ENCODE peak calls at places on chromosomes 1 and 21, in five cellular contexts. G, S, I, C and V are unnamed samples.

GRCh38 chr1:115135681-115136080 is 46.4 kb upstream of the TSPAN2 start:
- DNase-seq in G (no peak), S (no peak), I (no peak), C (no peak), V (no peak)

GRCh38 chr1:33137800-33138199 is 44.0 kb downstream of the TRIM62 start:
- DNase-seq in G (peak; percentile 47), S (peak; percentile 91), I (no peak), C (no peak), V (no peak)

GRCh38 chr1:116826818-116827606 is 72.8 kb downstream of the CD2 start:
- DNase-seq in G (no peak), S (no peak), I (no peak), C (no peak), V (peak; percentile 83)

GRCh38 chr1:87495147-87495546 is 166.5 kb downstream of the LMO4 start:
- DNase-seq in G (no peak), S (peak; percentile 59), I (no peak), C (no peak), V (no peak)

GRCh38 chr1:231315887-231316286 is 21.8 kb downstream of the EXOC8 start:
- DNase-seq in G (peak; percentile 24), S (peak; percentile 89), I (peak; percentile 66), C (no peak), V (no peak)

GRCh38 chr1:121515235-121515634 is 330.5 kb downstream of the SRGAP2C start:
- DNase-seq in G (no peak), S (no peak), I (no peak), C (no peak), V (no peak)

GRCh38 chr1:63010898-63011660 is 227.1 kb downstream of the ATG4C start:
- DNase-seq in G (no peak), S (no peak), I (no peak), C (no peak), V (no peak)

GRCh38 chr21:45109831-45110492 is 35.6 kb downstream of the ADARB1 start:
- DNase-seq in G (no peak), S (no peak), I (no peak), C (no peak), V (peak; percentile 46)

GRCh38 chr1:198147216-198147615 is 9.6 kb upstream of the NEK7 start:
- DNase-seq in G (no peak), S (no peak), I (no peak), C (no peak), V (no peak)

DNA sequence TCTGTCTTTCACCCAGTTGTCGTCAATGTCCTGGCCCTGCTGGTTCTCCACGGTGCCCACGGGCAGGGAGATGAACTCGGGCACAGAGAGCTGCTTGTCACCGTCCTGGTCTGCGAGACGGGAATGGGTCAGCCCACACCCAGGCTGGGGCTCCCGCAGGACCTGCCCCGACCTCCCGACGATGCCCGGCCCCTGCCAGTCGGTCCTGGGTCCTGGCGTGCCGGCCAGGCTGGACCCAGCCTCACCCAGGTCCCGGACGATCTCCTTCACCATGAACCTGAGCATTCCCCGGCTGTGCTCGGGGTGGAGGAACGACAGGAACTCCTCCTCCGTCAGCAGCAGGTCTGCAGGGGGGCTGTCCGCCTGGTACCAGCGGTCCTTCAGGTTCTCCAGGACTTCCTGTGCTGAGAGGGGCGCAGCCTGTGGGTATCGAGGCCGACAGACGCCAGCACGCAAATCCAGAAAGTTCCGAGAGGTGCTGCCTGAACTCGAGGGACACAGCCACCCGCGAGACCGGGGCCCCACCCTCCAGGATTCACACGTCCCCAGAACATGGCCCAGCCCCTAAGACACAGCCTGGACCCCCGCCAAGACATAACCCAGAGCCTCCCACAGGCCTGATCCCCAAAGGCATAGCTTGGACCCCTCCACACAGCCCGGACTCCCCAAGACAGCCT is 4.7 kb upstream of the TNFRSF4 start:
- DNase-seq in G (no peak), S (no peak), I (no peak), C (no peak), V (no peak)
- H3K36me3 ChIP-seq in G (peaks cover 36% of the 10 kb centered on the region), S (peaks cover 32% of the 10 kb centered on the region), I (peaks cover 65% of the 10 kb centered on the region), C (peaks cover 5% of the 10 kb centered on the region), V (peaks cover 21% of the 10 kb centered on the region)

GRCh38 chr1:50976890-50977574 is 7.0 kb downstream of the CDKN2C start:
- DNase-seq in G (peak; percentile 51), S (peak; percentile 73), I (peak; percentile 58), C (no peak), V (peak; percentile 25)

GRCh38 chr1:50975436-50975835 is 5.4 kb downstream of the CDKN2C start:
- DNase-seq in G (no peak), S (no peak), I (no peak), C (no peak), V (no peak)

GRCh38 chr1:50977575-50978143 is 7.6 kb downstream of the CDKN2C start:
- DNase-seq in G (peak; percentile 60), S (no peak), I (peak; percentile 77), C (no peak), V (peak; percentile 23)

GRCh38 chr1:50974618-50974935 is 4.5 kb downstream of the CDKN2C start:
- DNase-seq in G (no peak), S (no peak), I (no peak), C (no peak), V (no peak)

DNA sequence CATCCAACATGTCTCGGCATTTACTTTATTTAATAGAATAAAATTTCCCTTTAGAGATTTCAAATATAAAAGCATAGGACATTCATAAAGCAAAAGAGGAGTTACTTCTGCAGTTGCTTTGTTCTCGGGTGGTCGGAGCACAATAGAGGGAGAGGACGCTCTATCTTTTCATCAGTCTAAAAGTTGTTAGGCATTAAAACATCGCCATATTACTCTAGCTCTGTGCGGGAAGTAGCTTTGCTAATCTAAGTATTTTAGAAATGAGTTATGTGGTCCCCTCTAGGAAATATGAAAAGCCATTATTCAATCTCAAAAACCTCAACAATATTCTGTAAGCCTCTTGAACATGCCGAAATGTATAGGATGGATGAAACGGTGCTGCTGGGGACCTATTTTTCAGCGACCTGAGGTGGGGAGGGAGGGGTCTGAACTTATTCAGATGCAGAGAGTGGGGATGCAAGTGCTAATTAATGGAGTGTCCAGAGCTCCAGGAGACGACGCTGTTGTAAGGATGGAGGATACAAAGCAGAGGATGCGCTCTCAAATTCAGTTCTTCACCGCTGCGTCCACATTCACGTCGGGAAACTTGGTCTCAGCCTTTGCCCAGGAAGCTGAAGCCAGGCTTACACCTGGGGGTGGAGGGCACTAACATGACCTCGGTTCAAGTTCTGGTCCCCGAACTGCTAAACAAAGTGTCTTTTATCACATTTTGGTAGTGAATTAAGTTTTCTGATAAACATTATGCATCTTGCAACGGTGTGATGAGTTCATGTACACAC is 6.3 kb downstream of the CDKN2C start:
- DNase-seq in G (peak; percentile 7), S (peak; percentile 53), I (no peak), C (no peak), V (no peak)
- H3K4me3 ChIP-seq in G (peak overlapping the region; percentile 75), S (peak overlapping the region; percentile 75), I (peak overlapping the region; percentile 72), C (peak overlapping the region; percentile 91), V (peak overlapping the region; percentile 91)

GRCh38 chr1:92136316-92136715 is 56.2 kb downstream of the BTBD8 start:
- DNase-seq in G (no peak), S (no peak), I (no peak), C (no peak), V (no peak)

GRCh38 chr1:92134331-92134730 is 54.2 kb downstream of the BTBD8 start:
- DNase-seq in G (no peak), S (no peak), I (no peak), C (no peak), V (no peak)
- H3K27ac ChIP-seq in G (no peak overlapping the region), S (no peak overlapping the region), I (no peak overlapping the region), C (no peak overlapping the region), V (no peak overlapping the region)

GRCh38 chr1:26745191-26745590 is 42.6 kb upstream of the PIGV start:
- DNase-seq in G (peak; percentile 28), S (no peak), I (no peak), C (no peak), V (no peak)

GRCh38 chr1:26747048-26747447 is 40.7 kb upstream of the PIGV start:
- DNase-seq in G (no peak), S (no peak), I (no peak), C (no peak), V (no peak)

GRCh38 chr1:26752519-26752918 is 35.2 kb upstream of the PIGV start:
- DNase-seq in G (no peak), S (no peak), I (no peak), C (no peak), V (no peak)

GRCh38 chr1:26748351-26748750 is 39.4 kb upstream of the PIGV start:
- DNase-seq in G (no peak), S (no peak), I (no peak), C (no peak), V (no peak)

GRCh38 chr1:26749458-26749857 is 38.3 kb upstream of the PIGV start:
- DNase-seq in G (no peak), S (no peak), I (no peak), C (no peak), V (no peak)
- H3K36me3 ChIP-seq in G (peaks cover 5% of the 10 kb centered on the region), S (peaks cover 91% of the 10 kb centered on the region), I (peaks cover 55% of the 10 kb centered on the region), C (no peaks in the 10 kb centered on the region), V (peaks cover 47% of the 10 kb centered on the region)

GRCh38 chr1:23168079-23168461 is 586 bp downstream of the LUZP1 start:
- DNase-seq in G (no peak), S (no peak), I (peak; percentile 73), C (no peak), V (no peak)

GRCh38 chr1:23167353-23168078 is 1.1 kb downstream of the LUZP1 start:
- DNase-seq in G (peak; percentile 63), S (peak; percentile 84), I (peak; percentile 77), C (peak; percentile 43), V (peak; percentile 35)

GRCh38 chr1:23169727-23170335 is 1.2 kb upstream of the LUZP1 start:
- DNase-seq in G (peak; percentile 70), S (peak; percentile 70), I (peak; percentile 84), C (peak; percentile 80), V (no peak)

GRCh38 chr1:23168462-23169218 is at the start of gene LUZP1:
- DNase-seq in G (peak; percentile 90), S (peak; percentile 96), I (peak; percentile 92), C (peak; percentile 84), V (peak; percentile 76)

GRCh38 chr1:23169219-23169575 is 541 bp upstream of the LUZP1 start:
- DNase-seq in G (no peak), S (no peak), I (no peak), C (no peak), V (no peak)
- H3K4me3 ChIP-seq in G (no peak overlapping the region), S (no peak overlapping the region), I (peak overlapping the region; percentile 88), C (peak overlapping the region; percentile 65), V (peak overlapping the region; percentile 32)

GRCh38 chr1:83860506-83861221 is 138.3 kb downstream of the TTLL7 start:
- DNase-seq in G (peak; percentile 30), S (peak; percentile 96), I (peak; percentile 93), C (peak; percentile 65), V (peak; percentile 64)
- H3K27ac ChIP-seq in G (no peak overlapping the region), S (no peak overlapping the region), I (peak overlapping the region; percentile 75), C (peak overlapping the region; percentile 92), V (no peak overlapping the region)

GRCh38 chr1:12279728-12280469 is 50.1 kb downstream of the VPS13D start:
- DNase-seq in G (no peak), S (no peak), I (no peak), C (no peak), V (no peak)
- H3K36me3 ChIP-seq in G (peaks cover 26% of the 10 kb centered on the region), S (peaks cover 70% of the 10 kb centered on the region), I (peaks cover 96% of the 10 kb centered on the region), C (peaks cover 9% of the 10 kb centered on the region), V (peaks cover 85% of the 10 kb centered on the region)